ENCODE peak calls at places on chromosomes 6 and 20, in six cellular contexts. One of them, this sample, is unnamed.
A peak's percentile ranks its signal among the peaks of the same experiment; 100 is the strongest.

GRCh38 chr6:110408891-110409290 is 6.5 kb downstream of the DDO start:
- DNase-seq in lower leg skin: no peak
- DNase-seq in AG04450: no peak
- DNase-seq in EH: no peak
- DNase-seq in HEK293T: no peak
- DNase-seq in activated T-helper 2 cell treated with anti-CD3 and anti-CD28 coated beads, Interferon-gamma antibody, Interleukin-2, Interleukin-4, amounts not matched to agents 10 μg/mL and 5 μg/mL and 100 μg/mL, durations not matched to agents 14 hours and 24 hours and 36 hours: no peak
- DNase-seq in this sample: no peak

GRCh38 chr6:103002282-103002681 is 1608.8 kb downstream of the GRIK2 start:
- DNase-seq in HEK293T: no peak
- DNase-seq in AG04450: no peak
- DNase-seq in EH: no peak
- DNase-seq in activated T-helper 2 cell treated with anti-CD3 and anti-CD28 coated beads, Interferon-gamma antibody, Interleukin-2, Interleukin-4, amounts not matched to agents 10 μg/mL and 5 μg/mL and 100 μg/mL, durations not matched to agents 14 hours and 24 hours and 36 hours: no peak
- DNase-seq in lower leg skin: no peak
- DNase-seq in this sample: no peak

GRCh38 chr6:89566930-89567634 is 71.5 kb downstream of the LYRM2 start:
- DNase-seq in HEK293T: no peak
- DNase-seq in activated T-helper 2 cell treated with anti-CD3 and anti-CD28 coated beads, Interferon-gamma antibody, Interleukin-2, Interleukin-4, amounts not matched to agents 10 μg/mL and 5 μg/mL and 100 μg/mL, durations not matched to agents 14 hours and 24 hours and 36 hours: no peak
- DNase-seq in EH: no peak
- DNase-seq in AG04450: no peak
- DNase-seq in lower leg skin: no peak
- DNase-seq in this sample: no peak

GRCh38 chr6:53616450-53617357 is 48.9 kb downstream of the KLHL31 start:
- DNase-seq in EH: no peak
- DNase-seq in AG04450: no peak
- DNase-seq in activated T-helper 2 cell treated with anti-CD3 and anti-CD28 coated beads, Interferon-gamma antibody, Interleukin-2, Interleukin-4, amounts not matched to agents 10 μg/mL and 5 μg/mL and 100 μg/mL, durations not matched to agents 14 hours and 24 hours and 36 hours: no peak
- DNase-seq in HEK293T: no peak
- DNase-seq in lower leg skin: no peak
- DNase-seq in this sample: no peak

GRCh38 chr20:41168281-41169183 is 31.2 kb downstream of the PLCG1 start:
- DNase-seq in EH: no peak
- DNase-seq in AG04450: no peak
- DNase-seq in HEK293T: no peak
- DNase-seq in lower leg skin: no peak
- DNase-seq in activated T-helper 2 cell treated with anti-CD3 and anti-CD28 coated beads, Interferon-gamma antibody, Interleukin-2, Interleukin-4, amounts not matched to agents 10 μg/mL and 5 μg/mL and 100 μg/mL, durations not matched to agents 14 hours and 24 hours and 36 hours: no peak
- DNase-seq in this sample: no peak

GRCh38 chr6:143059616-143060353 is 904 bp upstream of the AIG1 start:
- DNase-seq in activated T-helper 2 cell treated with anti-CD3 and anti-CD28 coated beads, Interferon-gamma antibody, Interleukin-2, Interleukin-4, amounts not matched to agents 10 μg/mL and 5 μg/mL and 100 μg/mL, durations not matched to agents 14 hours and 24 hours and 36 hours: no peak
- DNase-seq in AG04450: peak; percentile 51
- DNase-seq in HEK293T: no peak
- DNase-seq in EH: peak; percentile 80
- DNase-seq in lower leg skin: no peak
- DNase-seq in this sample: peak; percentile 76

GRCh38 chr20:38680492-38681118 is 43.7 kb upstream of the SLC32A1 start:
- DNase-seq in AG04450: no peak
- DNase-seq in HEK293T: peak; percentile 33
- DNase-seq in lower leg skin: no peak
- DNase-seq in EH: peak; percentile 55
- DNase-seq in activated T-helper 2 cell treated with anti-CD3 and anti-CD28 coated beads, Interferon-gamma antibody, Interleukin-2, Interleukin-4, amounts not matched to agents 10 μg/mL and 5 μg/mL and 100 μg/mL, durations not matched to agents 14 hours and 24 hours and 36 hours: no peak
- DNase-seq in this sample: peak; percentile 68

GRCh38 chr20:57801046-57801445 is 91.2 kb upstream of the PMEPA1 start:
- DNase-seq in HEK293T: no peak
- DNase-seq in activated T-helper 2 cell treated with anti-CD3 and anti-CD28 coated beads, Interferon-gamma antibody, Interleukin-2, Interleukin-4, amounts not matched to agents 10 μg/mL and 5 μg/mL and 100 μg/mL, durations not matched to agents 14 hours and 24 hours and 36 hours: no peak
- DNase-seq in AG04450: no peak
- DNase-seq in lower leg skin: no peak
- DNase-seq in EH: no peak
- DNase-seq in this sample: no peak

GRCh38 chr6:111763381-111763780 is 109.9 kb downstream of the FYN start:
- DNase-seq in AG04450: no peak
- DNase-seq in EH: peak; percentile 43
- DNase-seq in activated T-helper 2 cell treated with anti-CD3 and anti-CD28 coated beads, Interferon-gamma antibody, Interleukin-2, Interleukin-4, amounts not matched to agents 10 μg/mL and 5 μg/mL and 100 μg/mL, durations not matched to agents 14 hours and 24 hours and 36 hours: no peak
- DNase-seq in lower leg skin: no peak
- DNase-seq in HEK293T: no peak
- DNase-seq in this sample: no peak

GRCh38 chr6:145733770-145734169 is 1.6 kb downstream of the EPM2A start:
- DNase-seq in AG04450: no peak
- DNase-seq in HEK293T: no peak
- DNase-seq in lower leg skin: no peak
- DNase-seq in EH: no peak
- DNase-seq in activated T-helper 2 cell treated with anti-CD3 and anti-CD28 coated beads, Interferon-gamma antibody, Interleukin-2, Interleukin-4, amounts not matched to agents 10 μg/mL and 5 μg/mL and 100 μg/mL, durations not matched to agents 14 hours and 24 hours and 36 hours: no peak
- DNase-seq in this sample: peak; percentile 21

GRCh38 chr20:37944456-37944981 is 41.6 kb downstream of the VSTM2L start:
- DNase-seq in lower leg skin: no peak
- DNase-seq in AG04450: no peak
- DNase-seq in EH: no peak
- DNase-seq in HEK293T: no peak
- DNase-seq in activated T-helper 2 cell treated with anti-CD3 and anti-CD28 coated beads, Interferon-gamma antibody, Interleukin-2, Interleukin-4, amounts not matched to agents 10 μg/mL and 5 μg/mL and 100 μg/mL, durations not matched to agents 14 hours and 24 hours and 36 hours: no peak
- DNase-seq in this sample: no peak

GRCh38 chr6:36963451-36964290 is 9.1 kb downstream of the PI16 start:
- DNase-seq in HEK293T: no peak
- DNase-seq in EH: peak; percentile 24
- DNase-seq in activated T-helper 2 cell treated with anti-CD3 and anti-CD28 coated beads, Interferon-gamma antibody, Interleukin-2, Interleukin-4, amounts not matched to agents 10 μg/mL and 5 μg/mL and 100 μg/mL, durations not matched to agents 14 hours and 24 hours and 36 hours: no peak
- DNase-seq in AG04450: no peak
- DNase-seq in lower leg skin: no peak
- DNase-seq in this sample: no peak

GRCh38 chr6:64776359-64776758 is 930.7 kb downstream of the EYS start:
- DNase-seq in AG04450: no peak
- DNase-seq in HEK293T: no peak
- DNase-seq in lower leg skin: no peak
- DNase-seq in EH: no peak
- DNase-seq in activated T-helper 2 cell treated with anti-CD3 and anti-CD28 coated beads, Interferon-gamma antibody, Interleukin-2, Interleukin-4, amounts not matched to agents 10 μg/mL and 5 μg/mL and 100 μg/mL, durations not matched to agents 14 hours and 24 hours and 36 hours: no peak
- DNase-seq in this sample: no peak

GRCh38 chr6:21537660-21538059 is 55.9 kb upstream of the SOX4 start:
- DNase-seq in HEK293T: no peak
- DNase-seq in EH: no peak
- DNase-seq in lower leg skin: no peak
- DNase-seq in activated T-helper 2 cell treated with anti-CD3 and anti-CD28 coated beads, Interferon-gamma antibody, Interleukin-2, Interleukin-4, amounts not matched to agents 10 μg/mL and 5 μg/mL and 100 μg/mL, durations not matched to agents 14 hours and 24 hours and 36 hours: no peak
- DNase-seq in AG04450: no peak
- DNase-seq in this sample: no peak

GRCh38 chr6:28683945-28684538 is 158.4 kb downstream of the GPX5 start:
- DNase-seq in AG04450: no peak
- DNase-seq in EH: peak; percentile 59
- DNase-seq in HEK293T: peak; percentile 56
- DNase-seq in lower leg skin: no peak
- DNase-seq in activated T-helper 2 cell treated with anti-CD3 and anti-CD28 coated beads, Interferon-gamma antibody, Interleukin-2, Interleukin-4, amounts not matched to agents 10 μg/mL and 5 μg/mL and 100 μg/mL, durations not matched to agents 14 hours and 24 hours and 36 hours: no peak
- DNase-seq in this sample: peak; percentile 56

GRCh38 chr6:127420558-127420957 is 38.6 kb downstream of the KIAA0408 start:
- DNase-seq in EH: peak; percentile 92
- DNase-seq in HEK293T: peak; percentile 65
- DNase-seq in activated T-helper 2 cell treated with anti-CD3 and anti-CD28 coated beads, Interferon-gamma antibody, Interleukin-2, Interleukin-4, amounts not matched to agents 10 μg/mL and 5 μg/mL and 100 μg/mL, durations not matched to agents 14 hours and 24 hours and 36 hours: peak; percentile 74
- DNase-seq in AG04450: peak; percentile 76
- DNase-seq in lower leg skin: peak; percentile 79
- DNase-seq in this sample: peak; percentile 95

GRCh38 chr6:16481680-16482079 is 243.3 kb downstream of the GMPR start:
- DNase-seq in lower leg skin: no peak
- DNase-seq in activated T-helper 2 cell treated with anti-CD3 and anti-CD28 coated beads, Interferon-gamma antibody, Interleukin-2, Interleukin-4, amounts not matched to agents 10 μg/mL and 5 μg/mL and 100 μg/mL, durations not matched to agents 14 hours and 24 hours and 36 hours: peak; percentile 71
- DNase-seq in HEK293T: no peak
- DNase-seq in AG04450: no peak
- DNase-seq in EH: no peak
- DNase-seq in this sample: no peak

GRCh38 chr6:71239694-71240093 is 48.9 kb upstream of the OGFRL1 start:
- DNase-seq in EH: no peak
- DNase-seq in lower leg skin: no peak
- DNase-seq in AG04450: no peak
- DNase-seq in activated T-helper 2 cell treated with anti-CD3 and anti-CD28 coated beads, Interferon-gamma antibody, Interleukin-2, Interleukin-4, amounts not matched to agents 10 μg/mL and 5 μg/mL and 100 μg/mL, durations not matched to agents 14 hours and 24 hours and 36 hours: no peak
- DNase-seq in HEK293T: no peak
- DNase-seq in this sample: no peak

This sample was measured in A172.